ENCODE peak calls at places on chromosomes 5 and 9, in nine cellular contexts. One of them, this sample, is unnamed. For H3K9me3, the result is how much of the 10 kb centered on the place peaks cover.

GRCh38 chr5:137146402-137146889 is 352.7 kb downstream of the SPOCK1 start:
- DNase-seq in uterus: peak
- DNase-seq in gastrocnemius medialis: peak
- DNase-seq in Peyer's patch: no peak
- DNase-seq in HCT116: peak
- DNase-seq in IMR-90: peak
- DNase-seq in endothelial cell of umbilical vein: peak
- DNase-seq in adrenal gland: peak
- DNase-seq in breast epithelium: no peak
- DNase-seq in this sample: peak

GRCh38 chr5:131392461-131393095 is 128.7 kb downstream of the CDC42SE2 start:
- DNase-seq in uterus: no peak
- DNase-seq in gastrocnemius medialis: no peak
- DNase-seq in Peyer's patch: no peak
- DNase-seq in HCT116: no peak
- DNase-seq in IMR-90: no peak
- DNase-seq in endothelial cell of umbilical vein: no peak
- DNase-seq in adrenal gland: no peak
- DNase-seq in breast epithelium: no peak
- DNase-seq in this sample: no peak

GRCh38 chr5:124317471-124317870 is 429.0 kb downstream of the ZNF608 start:
- DNase-seq in uterus: no peak
- DNase-seq in gastrocnemius medialis: no peak
- DNase-seq in Peyer's patch: no peak
- DNase-seq in HCT116: no peak
- DNase-seq in IMR-90: no peak
- DNase-seq in endothelial cell of umbilical vein: no peak
- DNase-seq in adrenal gland: no peak
- DNase-seq in breast epithelium: no peak
- DNase-seq in this sample: no peak

GRCh38 chr5:65742565-65743231 is 20.7 kb downstream of the NLN start:
- DNase-seq in uterus: no peak
- DNase-seq in gastrocnemius medialis: no peak
- DNase-seq in Peyer's patch: no peak
- DNase-seq in HCT116: peak
- DNase-seq in IMR-90: peak
- DNase-seq in endothelial cell of umbilical vein: peak
- DNase-seq in adrenal gland: peak
- DNase-seq in breast epithelium: no peak
- DNase-seq in this sample: no peak

GRCh38 chr5:132437604-132438275 is 52.8 kb downstream of the IRF1 start:
- DNase-seq in uterus: peak
- DNase-seq in gastrocnemius medialis: peak
- DNase-seq in Peyer's patch: peak
- DNase-seq in HCT116: no peak
- DNase-seq in IMR-90: peak
- DNase-seq in endothelial cell of umbilical vein: peak
- DNase-seq in adrenal gland: peak
- DNase-seq in breast epithelium: peak
- DNase-seq in this sample: peak

GRCh38 chr5:37628876-37629275 is 211.0 kb downstream of the GDNF start:
- DNase-seq in uterus: no peak
- DNase-seq in gastrocnemius medialis: no peak
- DNase-seq in Peyer's patch: no peak
- DNase-seq in HCT116: no peak
- DNase-seq in IMR-90: no peak
- DNase-seq in endothelial cell of umbilical vein: no peak
- DNase-seq in adrenal gland: no peak
- DNase-seq in breast epithelium: no peak
- DNase-seq in this sample: no peak

GRCh38 chr5:662751-663435 is 30.3 kb downstream of the TPPP start:
- DNase-seq in uterus: no peak
- DNase-seq in gastrocnemius medialis: no peak
- DNase-seq in Peyer's patch: no peak
- DNase-seq in HCT116: no peak
- DNase-seq in IMR-90: no peak
- DNase-seq in endothelial cell of umbilical vein: no peak
- DNase-seq in adrenal gland: no peak
- DNase-seq in breast epithelium: no peak
- DNase-seq in this sample: peak

GRCh38 chr5:10591159-10591558 is 27.3 kb downstream of the ANKRD33B start:
- DNase-seq in uterus: no peak
- DNase-seq in gastrocnemius medialis: no peak
- DNase-seq in Peyer's patch: no peak
- DNase-seq in HCT116: no peak
- DNase-seq in IMR-90: no peak
- DNase-seq in endothelial cell of umbilical vein: peak
- DNase-seq in adrenal gland: no peak
- DNase-seq in breast epithelium: no peak
- DNase-seq in this sample: no peak

GRCh38 chr9:79568337-79569084 is 3.3 kb upstream of the TLE4 start:
- DNase-seq in uterus: no peak
- DNase-seq in gastrocnemius medialis: no peak
- DNase-seq in Peyer's patch: no peak
- DNase-seq in HCT116: no peak
- DNase-seq in IMR-90: no peak
- DNase-seq in endothelial cell of umbilical vein: no peak
- DNase-seq in adrenal gland: no peak
- DNase-seq in breast epithelium: no peak
- DNase-seq in this sample: no peak

GRCh38 chr9:76595645-76596044 is 136.7 kb downstream of the GCNT1 start:
- DNase-seq in uterus: no peak
- DNase-seq in gastrocnemius medialis: no peak
- DNase-seq in Peyer's patch: no peak
- DNase-seq in HCT116: no peak
- DNase-seq in IMR-90: no peak
- DNase-seq in endothelial cell of umbilical vein: no peak
- DNase-seq in adrenal gland: no peak
- DNase-seq in breast epithelium: no peak
- DNase-seq in this sample: no peak

GRCh38 chr5:30959238-30959637 is 234.2 kb upstream of the CDH6 start:
- DNase-seq in uterus: no peak
- DNase-seq in gastrocnemius medialis: no peak
- DNase-seq in Peyer's patch: no peak
- DNase-seq in HCT116: no peak
- DNase-seq in IMR-90: peak
- DNase-seq in endothelial cell of umbilical vein: no peak
- DNase-seq in adrenal gland: no peak
- DNase-seq in breast epithelium: no peak
- DNase-seq in this sample: no peak

GRCh38 chr9:131410051-131410491 is 16.2 kb downstream of the PRRC2B start:
- DNase-seq in uterus: no peak
- DNase-seq in gastrocnemius medialis: no peak
- DNase-seq in Peyer's patch: no peak
- DNase-seq in HCT116: no peak
- DNase-seq in IMR-90: peak
- DNase-seq in endothelial cell of umbilical vein: no peak
- DNase-seq in adrenal gland: no peak
- DNase-seq in breast epithelium: no peak
- DNase-seq in this sample: no peak

GRCh38 chr5:149838881-149839739 is 105.5 kb downstream of the PDE6A start:
- DNase-seq in uterus: no peak
- DNase-seq in gastrocnemius medialis: no peak
- DNase-seq in Peyer's patch: no peak
- DNase-seq in HCT116: peak
- DNase-seq in IMR-90: peak
- DNase-seq in endothelial cell of umbilical vein: no peak
- DNase-seq in adrenal gland: peak
- DNase-seq in breast epithelium: no peak
- DNase-seq in this sample: no peak

GRCh38 chr9:122820490-122820845 is 7.9 kb downstream of the PDCL start:
- DNase-seq in uterus: no peak
- DNase-seq in gastrocnemius medialis: no peak
- DNase-seq in Peyer's patch: no peak
- DNase-seq in HCT116: no peak
- DNase-seq in IMR-90: no peak
- DNase-seq in endothelial cell of umbilical vein: no peak
- DNase-seq in adrenal gland: no peak
- DNase-seq in breast epithelium: no peak
- DNase-seq in this sample: no peak

GRCh38 chr9:125747765-125748510 is 765 bp downstream of the PBX3 start:
- DNase-seq in uterus: peak
- DNase-seq in gastrocnemius medialis: no peak
- DNase-seq in Peyer's patch: peak
- DNase-seq in HCT116: no peak
- DNase-seq in IMR-90: no peak
- DNase-seq in endothelial cell of umbilical vein: peak
- DNase-seq in adrenal gland: peak
- DNase-seq in breast epithelium: no peak
- DNase-seq in this sample: peak

DNA sequence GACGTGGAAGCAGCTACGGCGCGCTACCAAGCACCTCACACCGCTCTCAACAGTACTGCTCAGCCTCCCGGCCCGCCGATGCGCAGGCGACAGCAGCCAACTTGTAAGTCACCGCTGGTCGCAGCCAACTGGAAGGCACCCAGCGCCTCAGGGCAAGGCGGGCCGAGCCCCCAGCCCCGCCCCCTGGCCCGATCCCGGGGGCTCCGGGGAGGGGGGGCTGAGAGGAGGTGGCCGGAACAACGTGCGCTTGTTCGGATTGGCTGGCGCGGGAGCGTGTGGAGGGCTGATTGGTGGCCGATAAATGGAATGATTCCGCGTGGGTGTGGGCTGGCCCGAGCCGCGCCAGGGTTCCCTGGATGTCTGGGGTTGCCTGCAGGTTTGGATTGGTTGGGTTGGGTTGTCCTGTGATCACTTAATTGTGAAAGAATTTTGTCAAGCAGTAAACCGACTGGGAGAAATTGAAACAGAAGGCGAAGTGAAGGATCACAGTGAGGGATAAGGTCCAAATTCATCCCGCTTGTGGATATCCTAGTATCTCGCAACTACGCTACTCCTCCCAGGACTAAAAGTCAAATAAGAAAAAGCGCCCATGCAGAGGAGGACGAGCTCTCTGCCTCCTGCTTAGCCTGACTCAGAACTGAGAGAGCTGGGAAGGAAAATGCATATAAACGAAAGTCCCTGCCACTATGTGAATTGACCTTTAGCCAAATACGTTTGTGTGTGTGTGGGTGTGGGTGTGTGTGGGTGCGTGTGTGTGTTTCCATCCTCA is at the start of gene STARD4:
- DNase-seq in uterus: peak
- DNase-seq in gastrocnemius medialis: peak
- DNase-seq in Peyer's patch: peak
- DNase-seq in HCT116: peak
- DNase-seq in IMR-90: peak
- DNase-seq in endothelial cell of umbilical vein: peak
- DNase-seq in adrenal gland: peak
- DNase-seq in breast epithelium: peak
- DNase-seq in this sample: peak
- TF ChIP-seq POLR2A in uterus: peak
- TF ChIP-seq POLR2A in gastrocnemius medialis: peak
- TF ChIP-seq POLR2A in Peyer's patch: peak
- TF ChIP-seq POLR2A in HCT116: no peak
- TF ChIP-seq POLR2A in IMR-90: peak
- TF ChIP-seq POLR2A in endothelial cell of umbilical vein: peak
- TF ChIP-seq POLR2A in adrenal gland: peak
- TF ChIP-seq POLR2A in breast epithelium: no peak
- TF ChIP-seq POLR2A in this sample: no peak

GRCh38 chr9:136243631-136244030 is 2.0 kb downstream of the QSOX2 start:
- DNase-seq in uterus: no peak
- DNase-seq in gastrocnemius medialis: no peak
- DNase-seq in Peyer's patch: no peak
- DNase-seq in HCT116: no peak
- DNase-seq in IMR-90: no peak
- DNase-seq in endothelial cell of umbilical vein: no peak
- DNase-seq in adrenal gland: no peak
- DNase-seq in breast epithelium: no peak
- DNase-seq in this sample: no peak
- H3K4me3 ChIP-seq in uterus: no peak
- H3K4me3 ChIP-seq in gastrocnemius medialis: no peak
- H3K4me3 ChIP-seq in Peyer's patch: no peak
- H3K4me3 ChIP-seq in HCT116: no peak
- H3K4me3 ChIP-seq in IMR-90: no peak
- H3K4me3 ChIP-seq in endothelial cell of umbilical vein: no peak
- H3K4me3 ChIP-seq in adrenal gland: no peak
- H3K4me3 ChIP-seq in breast epithelium: no peak
- H3K4me3 ChIP-seq in this sample: no peak

DNA sequence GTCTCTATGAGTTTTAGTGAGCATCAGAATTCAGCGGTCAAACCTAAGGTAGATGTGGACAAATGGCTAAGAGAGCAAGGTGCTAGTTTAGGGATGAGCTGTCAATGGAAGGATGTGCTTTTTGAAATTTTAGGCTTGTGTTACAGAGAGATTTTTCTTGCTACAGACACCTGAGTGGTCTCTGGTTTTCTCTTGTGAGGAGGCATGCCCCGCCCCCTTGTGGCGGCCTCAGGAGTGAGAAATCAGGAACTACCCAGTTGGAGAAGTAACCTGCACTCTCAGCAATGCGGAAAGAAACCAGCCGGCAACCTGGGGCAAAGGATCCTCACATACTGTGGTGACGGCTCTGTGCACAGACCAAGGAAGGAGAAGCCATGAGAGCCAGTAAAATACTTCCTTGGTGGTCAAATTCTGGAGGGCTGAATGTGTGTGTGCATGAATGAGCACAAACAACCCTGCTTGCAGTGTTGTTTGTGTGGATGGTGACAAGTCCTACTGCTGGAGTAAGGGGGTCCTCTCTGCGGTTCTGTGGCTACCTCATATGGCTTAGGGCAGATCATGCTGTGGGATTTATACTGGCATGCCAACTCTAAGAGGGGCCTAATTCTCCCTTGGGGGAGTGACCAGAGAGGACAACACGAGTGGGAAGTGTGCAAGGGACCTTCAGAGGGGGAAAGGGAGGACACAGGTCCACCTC is 16.7 kb upstream of the HSD17B4 start:
- DNase-seq in uterus: peak
- DNase-seq in gastrocnemius medialis: peak
- DNase-seq in Peyer's patch: peak
- DNase-seq in HCT116: no peak
- DNase-seq in IMR-90: peak
- DNase-seq in endothelial cell of umbilical vein: peak
- DNase-seq in adrenal gland: peak
- DNase-seq in breast epithelium: peak
- DNase-seq in this sample: peak
- H3K9me3 ChIP-seq in uterus: under half
- H3K9me3 ChIP-seq in gastrocnemius medialis: under half
- H3K9me3 ChIP-seq in Peyer's patch: under half
- H3K9me3 ChIP-seq in HCT116: under half
- H3K9me3 ChIP-seq in IMR-90: under half
- H3K9me3 ChIP-seq in endothelial cell of umbilical vein: under half
- H3K9me3 ChIP-seq in adrenal gland: under half
- H3K9me3 ChIP-seq in breast epithelium: under half
- H3K9me3 ChIP-seq in this sample: under half

DNA sequence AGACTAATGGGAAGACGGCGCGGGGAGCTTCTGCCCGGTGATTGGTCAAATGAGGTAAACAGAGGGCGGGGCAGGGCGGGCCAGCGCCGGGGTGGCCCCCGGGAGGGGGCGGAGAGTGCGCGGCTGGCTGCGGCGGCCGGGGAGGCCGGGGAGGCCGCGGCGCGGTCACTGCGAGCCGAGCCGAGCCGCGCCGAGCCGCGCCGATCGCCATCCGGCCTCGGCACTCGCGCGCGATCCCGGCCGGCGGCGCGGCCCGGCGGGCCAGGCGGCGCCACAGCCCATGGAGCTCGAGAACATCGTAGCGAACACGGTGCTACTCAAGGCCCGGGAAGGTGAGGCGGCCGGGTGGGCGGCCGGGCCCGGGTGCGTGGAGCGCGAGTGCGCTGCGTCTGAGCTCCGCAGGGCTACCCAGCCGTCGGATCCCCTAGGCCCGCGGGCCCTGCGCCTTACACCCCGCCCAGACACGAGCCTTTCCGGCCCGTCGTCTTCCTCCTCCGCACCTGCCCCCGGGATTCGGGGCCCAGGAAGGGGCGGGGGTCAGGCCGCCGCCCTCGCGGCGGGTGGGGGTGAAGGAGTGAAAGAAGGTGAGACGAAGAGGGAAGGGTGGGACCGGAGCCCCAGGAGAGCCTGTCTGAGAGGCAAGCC is at the start of gene GRK6:
- DNase-seq in uterus: peak
- DNase-seq in gastrocnemius medialis: no peak
- DNase-seq in Peyer's patch: peak
- DNase-seq in HCT116: no peak
- DNase-seq in IMR-90: no peak
- DNase-seq in endothelial cell of umbilical vein: no peak
- DNase-seq in adrenal gland: peak
- DNase-seq in breast epithelium: peak
- DNase-seq in this sample: no peak
- TF ChIP-seq POLR2A in uterus: peak
- TF ChIP-seq POLR2A in gastrocnemius medialis: peak
- TF ChIP-seq POLR2A in Peyer's patch: no peak
- TF ChIP-seq POLR2A in HCT116: no peak
- TF ChIP-seq POLR2A in IMR-90: peak
- TF ChIP-seq POLR2A in endothelial cell of umbilical vein: peak
- TF ChIP-seq POLR2A in adrenal gland: peak
- TF ChIP-seq POLR2A in breast epithelium: no peak
- TF ChIP-seq POLR2A in this sample: no peak